ENCODE peak calls at places on chromosomes 13 and 19, in four cellular contexts. One of them, this sample, is unnamed.

GRCh38 chr13:60482012-60482411 is 85.0 kb downstream of the TDRD3 start:
- DNase-seq in activated CD4-positive, CD25-positive, alpha-beta regulatory T cell: no peak
- DNase-seq in bronchial epithelial cell: no peak
- DNase-seq in ELF-1: no peak
- DNase-seq in this sample: no peak

GRCh38 chr13:49495783-49496762 is at the start of gene PHF11:
- DNase-seq in activated CD4-positive, CD25-positive, alpha-beta regulatory T cell: peak
- DNase-seq in bronchial epithelial cell: peak
- DNase-seq in ELF-1: peak
- DNase-seq in this sample: peak

GRCh38 chr13:26599885-26600284 is 42.4 kb downstream of the WASF3 start:
- DNase-seq in activated CD4-positive, CD25-positive, alpha-beta regulatory T cell: no peak
- DNase-seq in bronchial epithelial cell: no peak
- DNase-seq in ELF-1: no peak
- DNase-seq in this sample: no peak

GRCh38 chr13:40874138-40874776 is 84.8 kb downstream of the SLC25A15 start:
- DNase-seq in activated CD4-positive, CD25-positive, alpha-beta regulatory T cell: no peak
- DNase-seq in bronchial epithelial cell: no peak
- DNase-seq in ELF-1: no peak
- DNase-seq in this sample: no peak

GRCh38 chr19:29528350-29528945 is 2.7 kb downstream of the VSTM2B start:
- DNase-seq in activated CD4-positive, CD25-positive, alpha-beta regulatory T cell: peak
- DNase-seq in bronchial epithelial cell: peak
- DNase-seq in ELF-1: peak
- DNase-seq in this sample: peak

GRCh38 chr19:12952488-12953455 is 4.3 kb downstream of the GADD45GIP1 start:
- DNase-seq in activated CD4-positive, CD25-positive, alpha-beta regulatory T cell: no peak
- DNase-seq in bronchial epithelial cell: peak
- DNase-seq in ELF-1: peak
- DNase-seq in this sample: peak

GRCh38 chr13:23455401-23456185 is 22.1 kb upstream of the SACS start:
- DNase-seq in activated CD4-positive, CD25-positive, alpha-beta regulatory T cell: no peak
- DNase-seq in bronchial epithelial cell: peak
- DNase-seq in ELF-1: no peak
- DNase-seq in this sample: no peak

GRCh38 chr13:73230714-73231113 is 171.9 kb downstream of the KLF5 start:
- DNase-seq in activated CD4-positive, CD25-positive, alpha-beta regulatory T cell: no peak
- DNase-seq in bronchial epithelial cell: peak
- DNase-seq in ELF-1: no peak
- DNase-seq in this sample: no peak

GRCh38 chr13:107284168-107284567 is 716.2 kb upstream of the ARGLU1 start:
- DNase-seq in activated CD4-positive, CD25-positive, alpha-beta regulatory T cell: no peak
- DNase-seq in bronchial epithelial cell: peak
- DNase-seq in ELF-1: no peak
- DNase-seq in this sample: no peak

GRCh38 chr13:79405501-79405830 is 589 bp downstream of the RBM26 start:
- DNase-seq in activated CD4-positive, CD25-positive, alpha-beta regulatory T cell: peak
- DNase-seq in bronchial epithelial cell: no peak
- DNase-seq in ELF-1: peak
- DNase-seq in this sample: no peak

GRCh38 chr13:114065926-114066774 is 66.3 kb downstream of the RASA3 start:
- DNase-seq in activated CD4-positive, CD25-positive, alpha-beta regulatory T cell: no peak
- DNase-seq in bronchial epithelial cell: no peak
- DNase-seq in ELF-1: no peak
- DNase-seq in this sample: no peak

GRCh38 chr19:18465214-18465963 is 27.5 kb upstream of the ISYNA1 start:
- DNase-seq in activated CD4-positive, CD25-positive, alpha-beta regulatory T cell: no peak
- DNase-seq in bronchial epithelial cell: no peak
- DNase-seq in ELF-1: no peak
- DNase-seq in this sample: no peak

GRCh38 chr13:42497798-42498197 is 76.2 kb upstream of the TNFSF11 start:
- DNase-seq in activated CD4-positive, CD25-positive, alpha-beta regulatory T cell: no peak
- DNase-seq in bronchial epithelial cell: peak
- DNase-seq in ELF-1: no peak
- DNase-seq in this sample: no peak

GRCh38 chr13:40578055-40578454 is 88.4 kb downstream of the FOXO1 start:
- DNase-seq in activated CD4-positive, CD25-positive, alpha-beta regulatory T cell: no peak
- DNase-seq in bronchial epithelial cell: no peak
- DNase-seq in ELF-1: no peak
- DNase-seq in this sample: no peak

GRCh38 chr13:77896536-77896935 is 22.1 kb downstream of the EDNRB start:
- DNase-seq in activated CD4-positive, CD25-positive, alpha-beta regulatory T cell: no peak
- DNase-seq in bronchial epithelial cell: no peak
- DNase-seq in ELF-1: no peak
- DNase-seq in this sample: no peak

GRCh38 chr19:35048911-35049411 is 7.4 kb downstream of the HPN start:
- DNase-seq in activated CD4-positive, CD25-positive, alpha-beta regulatory T cell: no peak
- DNase-seq in bronchial epithelial cell: no peak
- DNase-seq in ELF-1: no peak
- DNase-seq in this sample: peak

GRCh38 chr13:114109646-114110045 is 22.8 kb downstream of the RASA3 start:
- DNase-seq in activated CD4-positive, CD25-positive, alpha-beta regulatory T cell: no peak
- DNase-seq in bronchial epithelial cell: no peak
- DNase-seq in ELF-1: peak
- DNase-seq in this sample: no peak

GRCh38 chr13:112888238-112889111 is 80.5 kb upstream of the MCF2L start:
- DNase-seq in activated CD4-positive, CD25-positive, alpha-beta regulatory T cell: no peak
- DNase-seq in bronchial epithelial cell: no peak
- DNase-seq in ELF-1: no peak
- DNase-seq in this sample: no peak

GRCh38 chr13:52925221-52925620 is 76.8 kb upstream of the PCDH8 start:
- DNase-seq in activated CD4-positive, CD25-positive, alpha-beta regulatory T cell: no peak
- DNase-seq in bronchial epithelial cell: peak
- DNase-seq in ELF-1: no peak
- DNase-seq in this sample: no peak

GRCh38 chr13:21050288-21051197 is 10.8 kb downstream of the LATS2 start:
- DNase-seq in activated CD4-positive, CD25-positive, alpha-beta regulatory T cell: no peak
- DNase-seq in bronchial epithelial cell: no peak
- DNase-seq in ELF-1: no peak
- DNase-seq in this sample: no peak

GRCh38 chr13:87677334-87678234 is 6.4 kb downstream of the SLITRK5 start:
- DNase-seq in activated CD4-positive, CD25-positive, alpha-beta regulatory T cell: no peak
- DNase-seq in bronchial epithelial cell: no peak
- DNase-seq in ELF-1: peak
- DNase-seq in this sample: no peak

GRCh38 chr13:110233181-110233641 is 73.7 kb downstream of the COL4A1 start:
- DNase-seq in activated CD4-positive, CD25-positive, alpha-beta regulatory T cell: no peak
- DNase-seq in bronchial epithelial cell: no peak
- DNase-seq in ELF-1: no peak
- DNase-seq in this sample: no peak

GRCh38 chr13:85500716-85501256 is 298.4 kb downstream of the SLITRK6 start:
- DNase-seq in activated CD4-positive, CD25-positive, alpha-beta regulatory T cell: no peak
- DNase-seq in bronchial epithelial cell: peak
- DNase-seq in ELF-1: no peak
- DNase-seq in this sample: no peak

GRCh38 chr13:110910013-110910890 is 4.6 kb downstream of the ANKRD10 start:
- DNase-seq in activated CD4-positive, CD25-positive, alpha-beta regulatory T cell: no peak
- DNase-seq in bronchial epithelial cell: no peak
- DNase-seq in ELF-1: no peak
- DNase-seq in this sample: no peak

GRCh38 chr19:28705008-28705407 is 507.9 kb downstream of the UQCRFS1 start:
- DNase-seq in activated CD4-positive, CD25-positive, alpha-beta regulatory T cell: no peak
- DNase-seq in bronchial epithelial cell: peak
- DNase-seq in ELF-1: peak
- DNase-seq in this sample: peak

GRCh38 chr19:11092181-11092538 is 2.9 kb downstream of the LDLR start:
- DNase-seq in activated CD4-positive, CD25-positive, alpha-beta regulatory T cell: peak
- DNase-seq in bronchial epithelial cell: peak
- DNase-seq in ELF-1: peak
- DNase-seq in this sample: peak

GRCh38 chr13:98978280-98978679 is 416 bp upstream of the DOCK9 start:
- DNase-seq in activated CD4-positive, CD25-positive, alpha-beta regulatory T cell: no peak
- DNase-seq in bronchial epithelial cell: peak
- DNase-seq in ELF-1: no peak
- DNase-seq in this sample: peak

GRCh38 chr13:83516781-83517180 is 365.5 kb downstream of the SLITRK1 start:
- DNase-seq in activated CD4-positive, CD25-positive, alpha-beta regulatory T cell: no peak
- DNase-seq in bronchial epithelial cell: no peak
- DNase-seq in ELF-1: no peak
- DNase-seq in this sample: no peak

GRCh38 chr19:18650048-18650435 is 13.2 kb downstream of the KLHL26 start:
- DNase-seq in activated CD4-positive, CD25-positive, alpha-beta regulatory T cell: no peak
- DNase-seq in bronchial epithelial cell: no peak
- DNase-seq in ELF-1: peak
- DNase-seq in this sample: peak

GRCh38 chr19:54434862-54435174 is 14.2 kb upstream of the LENG8 start:
- DNase-seq in activated CD4-positive, CD25-positive, alpha-beta regulatory T cell: no peak
- DNase-seq in bronchial epithelial cell: no peak
- DNase-seq in ELF-1: no peak
- DNase-seq in this sample: no peak

GRCh38 chr19:52369463-52370340 is at the start of gene ZNF880:
- DNase-seq in activated CD4-positive, CD25-positive, alpha-beta regulatory T cell: peak
- DNase-seq in bronchial epithelial cell: peak
- DNase-seq in ELF-1: peak
- DNase-seq in this sample: peak

GRCh38 chr13:110541526-110541920 is 20.0 kb downstream of the RAB20 start:
- DNase-seq in activated CD4-positive, CD25-positive, alpha-beta regulatory T cell: no peak
- DNase-seq in bronchial epithelial cell: peak
- DNase-seq in ELF-1: peak
- DNase-seq in this sample: no peak

GRCh38 chr13:59332966-59333365 is 830.8 kb downstream of the DIAPH3 start:
- DNase-seq in activated CD4-positive, CD25-positive, alpha-beta regulatory T cell: no peak
- DNase-seq in bronchial epithelial cell: no peak
- DNase-seq in ELF-1: no peak
- DNase-seq in this sample: no peak

GRCh38 chr13:25846227-25846984 is 205.4 kb downstream of the SHISA2 start:
- DNase-seq in activated CD4-positive, CD25-positive, alpha-beta regulatory T cell: no peak
- DNase-seq in bronchial epithelial cell: peak
- DNase-seq in ELF-1: no peak
- DNase-seq in this sample: no peak

GRCh38 chr19:6103217-6103644 is 7.1 kb downstream of the RFX2 start:
- DNase-seq in activated CD4-positive, CD25-positive, alpha-beta regulatory T cell: no peak
- DNase-seq in bronchial epithelial cell: peak
- DNase-seq in ELF-1: no peak
- DNase-seq in this sample: peak

This sample was measured in G401.